ENCODE peak calls at places on chromosomes 4 and X, in eight cellular contexts. N, D, H, I, K, A, C and B are unnamed samples.

GRCh38 chr4:123624959-123625358 is 228.4 kb downstream of the SPRY1 start:
- DNase-seq in D (no peak), K (no peak), C (no peak), I (no peak), N (peak), A (no peak), H (no peak), B (no peak)

GRCh38 chrX:150456941-150457340 is 93.8 kb downstream of the MAMLD1 start:
- DNase-seq in A (no peak), I (no peak), K (no peak), D (no peak), H (no peak), N (no peak), C (no peak), B (no peak)

GRCh38 chrX:35122756-35123155 is 180.2 kb downstream of the FAM47B start:
- DNase-seq in N (no peak), C (no peak), D (no peak), A (no peak), I (peak), H (no peak), K (no peak), B (peak)

GRCh38 chr4:19026281-19026680 is 1004.7 kb upstream of the LCORL start:
- DNase-seq in C (no peak), K (no peak), I (no peak), D (peak), A (no peak), H (no peak), N (no peak), B (no peak)

GRCh38 chr4:6703786-6704185 is 5.9 kb downstream of the MRFAP1L1 start:
- DNase-seq in H (no peak), I (no peak), K (no peak), A (no peak), N (no peak), D (no peak), C (no peak), B (no peak)

GRCh38 chrX:72576161-72576896 is 3.7 kb upstream of the HDAC8 start:
- DNase-seq in D (no peak), N (no peak), H (no peak), C (no peak), A (no peak), I (peak), K (no peak), B (no peak)

GRCh38 chrX:107849747-107850478 is 24.2 kb downstream of the MID2 start:
- DNase-seq in D (no peak), H (no peak), N (peak), K (no peak), C (no peak), A (no peak), I (no peak), B (no peak)

GRCh38 chr4:67122029-67122428 is 423.3 kb downstream of the CENPC start:
- DNase-seq in D (no peak), H (peak), A (no peak), I (no peak), N (no peak), K (no peak), C (no peak), B (no peak)

GRCh38 chr4:77104405-77105292 is 28.9 kb upstream of the CCNI start:
- DNase-seq in I (peak), A (peak), C (peak), K (no peak), N (no peak), D (no peak), H (no peak), B (peak)

GRCh38 chr4:145234086-145234694 is 53.8 kb upstream of the OTUD4 start:
- DNase-seq in D (peak), H (peak), A (no peak), K (peak), I (peak), N (peak), C (no peak), B (peak)

GRCh38 chrX:11537141-11537540 is 128.6 kb downstream of the ARHGAP6 start:
- DNase-seq in H (no peak), I (no peak), C (no peak), A (no peak), D (no peak), K (no peak), N (no peak), B (no peak)

GRCh38 chr4:28075557-28075956 is 1214.9 kb downstream of the STIM2 start:
- DNase-seq in K (no peak), H (no peak), A (no peak), N (no peak), C (no peak), D (no peak), I (no peak), B (no peak)

GRCh38 chrX:295136-295535 is 14.0 kb downstream of the PLCXD1 start:
- DNase-seq in C (peak), H (no peak), I (no peak), D (no peak), A (peak), K (no peak), N (no peak), B (no peak)

GRCh38 chrX:29044802-29045201 is 457.6 kb downstream of the IL1RAPL1 start:
- DNase-seq in D (no peak), H (no peak), A (no peak), I (no peak), C (no peak), K (no peak), N (no peak), B (no peak)